ENCODE peak calls at places on chromosome 19, in six cellular contexts. Y, M, F, L, B and U are unnamed samples.
A peak's percentile ranks its signal among the peaks of the same experiment; 100 is the strongest.

GRCh38 chr19:12779162-12779993 is 4.0 kb upstream of the HOOK2 start:
- DNase-seq in Y (peak; percentile 91), M (peak; percentile 75), F (no peak), L (no peak), B (no peak), U (no peak)

GRCh38 chr19:42424345-42424707 is 2.9 kb downstream of the LIPE start:
- DNase-seq in Y (no peak), M (no peak), F (no peak), L (no peak), B (no peak), U (no peak)

GRCh38 chr19:29467824-29468401 is 57.9 kb upstream of the VSTM2B start:
- DNase-seq in Y (peak; percentile 48), M (no peak), F (no peak), L (peak; percentile 4), B (peak; percentile 11), U (no peak)

GRCh38 chr19:48466571-48467325 is 2.4 kb upstream of the CYTH2 start:
- DNase-seq in Y (peak; percentile 71), M (no peak), F (no peak), L (no peak), B (peak; percentile 37), U (no peak)

GRCh38 chr19:1590641-1591397 is 1.8 kb downstream of the MBD3 start:
- DNase-seq in Y (no peak), M (no peak), F (no peak), L (no peak), B (no peak), U (no peak)

GRCh38 chr19:28737021-28737525 is 475.9 kb downstream of the UQCRFS1 start:
- DNase-seq in Y (peak; percentile 35), M (no peak), F (peak; percentile 25), L (peak; percentile 11), B (peak; percentile 55), U (peak; percentile 7)

GRCh38 chr19:16325161-16325527 is 518 bp downstream of the KLF2 start:
- DNase-seq in Y (peak; percentile 68), M (peak; percentile 66), F (no peak), L (no peak), B (no peak), U (no peak)

GRCh38 chr19:39070888-39071287 is 13.3 kb upstream of the ACP7 start:
- DNase-seq in Y (peak; percentile 40), M (no peak), F (no peak), L (no peak), B (peak; percentile 51), U (peak; percentile 20)

GRCh38 chr19:17333611-17334413 is 843 bp downstream of the ANO8 start:
- DNase-seq in Y (peak; percentile 92), M (no peak), F (no peak), L (peak; percentile 37), B (peak; percentile 78), U (no peak)

GRCh38 chr19:17450264-17451075 is 2.0 kb upstream of the TMEM221 start:
- DNase-seq in Y (peak; percentile 24), M (no peak), F (no peak), L (no peak), B (no peak), U (no peak)

GRCh38 chr19:8194528-8195275 is 14.5 kb upstream of the CERS4 start:
- DNase-seq in Y (no peak), M (no peak), F (no peak), L (no peak), B (no peak), U (no peak)

GRCh38 chr19:50475736-50476223 is 527 bp upstream of the EMC10 start:
- DNase-seq in Y (no peak), M (no peak), F (no peak), L (no peak), B (no peak), U (no peak)

GRCh38 chr19:51807111-51807701 is 12.2 kb downstream of the FPR3 start:
- DNase-seq in Y (peak; percentile 33), M (no peak), F (no peak), L (no peak), B (peak; percentile 5), U (no peak)

GRCh38 chr19:49809155-49809986 is 3.7 kb downstream of the FUZ start:
- DNase-seq in Y (peak; percentile 45), M (peak; percentile 72), F (no peak), L (no peak), B (no peak), U (no peak)

GRCh38 chr19:38898788-38899446 is 501 bp downstream of the SIRT2 start:
- DNase-seq in Y (no peak), M (no peak), F (no peak), L (no peak), B (peak; percentile 14), U (no peak)

GRCh38 chr19:40613669-40614594 is 12.8 kb downstream of the LTBP4 start:
- DNase-seq in Y (no peak), M (peak; percentile 69), F (no peak), L (no peak), B (peak; percentile 68), U (peak; percentile 66)